ENCODE peak calls at places on chromosomes 3 and 15, in nine cellular contexts. One of them, this sample, is unnamed.

GRCh38 chr3:107284570-107284969 is 92.7 kb upstream of the CCDC54 start:
- DNase-seq in upper lobe of left lung: no peak
- DNase-seq in transverse colon: no peak
- DNase-seq in Panc1: no peak
- DNase-seq in H1: no peak
- DNase-seq in prostate gland: no peak
- DNase-seq in HepG2: no peak
- DNase-seq in HCT116: no peak
- DNase-seq in breast epithelium: no peak
- DNase-seq in this sample: no peak

GRCh38 chr3:53016236-53016635 is 29.6 kb downstream of the SFMBT1 start:
- DNase-seq in H1: no peak
- DNase-seq in transverse colon: no peak
- DNase-seq in Panc1: no peak
- DNase-seq in breast epithelium: no peak
- DNase-seq in upper lobe of left lung: no peak
- DNase-seq in HCT116: no peak
- DNase-seq in prostate gland: no peak
- DNase-seq in HepG2: no peak
- DNase-seq in this sample: no peak

GRCh38 chr15:55914446-55914845 is 79.0 kb downstream of the NEDD4 start:
- DNase-seq in transverse colon: no peak
- DNase-seq in Panc1: no peak
- DNase-seq in prostate gland: no peak
- DNase-seq in upper lobe of left lung: no peak
- DNase-seq in breast epithelium: no peak
- DNase-seq in H1: no peak
- DNase-seq in HCT116: no peak
- DNase-seq in HepG2: no peak
- DNase-seq in this sample: no peak

GRCh38 chr15:37109952-37110630 is 9.7 kb upstream of the MEIS2 start:
- DNase-seq in Panc1: no peak
- DNase-seq in HepG2: no peak
- DNase-seq in upper lobe of left lung: peak
- DNase-seq in H1: peak
- DNase-seq in HCT116: no peak
- DNase-seq in prostate gland: no peak
- DNase-seq in transverse colon: no peak
- DNase-seq in breast epithelium: no peak
- DNase-seq in this sample: no peak

GRCh38 chr15:25173241-25174028 is 218.6 kb downstream of the SNRPN start:
- DNase-seq in HepG2: no peak
- DNase-seq in prostate gland: peak
- DNase-seq in upper lobe of left lung: peak
- DNase-seq in HCT116: no peak
- DNase-seq in transverse colon: no peak
- DNase-seq in Panc1: no peak
- DNase-seq in H1: peak
- DNase-seq in breast epithelium: peak
- DNase-seq in this sample: peak

GRCh38 chr3:79406175-79406574 is 361.6 kb downstream of the ROBO1 start:
- DNase-seq in HepG2: no peak
- DNase-seq in Panc1: no peak
- DNase-seq in transverse colon: no peak
- DNase-seq in H1: peak
- DNase-seq in prostate gland: no peak
- DNase-seq in breast epithelium: no peak
- DNase-seq in HCT116: no peak
- DNase-seq in upper lobe of left lung: no peak
- DNase-seq in this sample: no peak

GRCh38 chr15:70284438-70285214 is 186.9 kb upstream of the TLE3 start:
- DNase-seq in HCT116: no peak
- DNase-seq in transverse colon: no peak
- DNase-seq in upper lobe of left lung: no peak
- DNase-seq in prostate gland: no peak
- DNase-seq in Panc1: no peak
- DNase-seq in HepG2: no peak
- DNase-seq in breast epithelium: peak
- DNase-seq in H1: no peak
- DNase-seq in this sample: peak

GRCh38 chr3:51371943-51372557 is 13.0 kb upstream of the MANF start:
- DNase-seq in upper lobe of left lung: no peak
- DNase-seq in HCT116: peak
- DNase-seq in HepG2: peak
- DNase-seq in Panc1: peak
- DNase-seq in prostate gland: peak
- DNase-seq in transverse colon: peak
- DNase-seq in H1: peak
- DNase-seq in breast epithelium: no peak
- DNase-seq in this sample: peak

GRCh38 chr3:194139085-194139976 is 3.4 kb downstream of the HES1 start:
- DNase-seq in Panc1: no peak
- DNase-seq in transverse colon: no peak
- DNase-seq in HepG2: peak
- DNase-seq in upper lobe of left lung: peak
- DNase-seq in breast epithelium: no peak
- DNase-seq in H1: peak
- DNase-seq in prostate gland: peak
- DNase-seq in HCT116: no peak
- DNase-seq in this sample: no peak

GRCh38 chr15:40278026-40278425 is 4.8 kb downstream of the ANKRD63 start:
- DNase-seq in Panc1: no peak
- DNase-seq in H1: no peak
- DNase-seq in HepG2: no peak
- DNase-seq in breast epithelium: no peak
- DNase-seq in prostate gland: no peak
- DNase-seq in upper lobe of left lung: no peak
- DNase-seq in transverse colon: no peak
- DNase-seq in HCT116: no peak
- DNase-seq in this sample: no peak

GRCh38 chr3:187318819-187319616 is 27.5 kb upstream of the MASP1 start:
- DNase-seq in HepG2: peak
- DNase-seq in HCT116: peak
- DNase-seq in transverse colon: peak
- DNase-seq in H1: peak
- DNase-seq in Panc1: no peak
- DNase-seq in breast epithelium: no peak
- DNase-seq in upper lobe of left lung: no peak
- DNase-seq in prostate gland: no peak
- DNase-seq in this sample: peak

GRCh38 chr15:90826886-90827435 is 41.4 kb upstream of the FURIN start:
- DNase-seq in Panc1: no peak
- DNase-seq in transverse colon: no peak
- DNase-seq in H1: no peak
- DNase-seq in prostate gland: no peak
- DNase-seq in upper lobe of left lung: no peak
- DNase-seq in HepG2: no peak
- DNase-seq in HCT116: no peak
- DNase-seq in breast epithelium: no peak
- DNase-seq in this sample: no peak

GRCh38 chr15:70431854-70432253 is 331.5 kb downstream of the UACA start:
- DNase-seq in H1: no peak
- DNase-seq in upper lobe of left lung: no peak
- DNase-seq in HCT116: no peak
- DNase-seq in breast epithelium: peak
- DNase-seq in transverse colon: no peak
- DNase-seq in prostate gland: no peak
- DNase-seq in HepG2: no peak
- DNase-seq in Panc1: no peak
- DNase-seq in this sample: no peak

GRCh38 chr3:16503191-16503776 is 10.2 kb downstream of the RFTN1 start:
- DNase-seq in HepG2: no peak
- DNase-seq in H1: no peak
- DNase-seq in breast epithelium: no peak
- DNase-seq in upper lobe of left lung: no peak
- DNase-seq in HCT116: no peak
- DNase-seq in Panc1: no peak
- DNase-seq in prostate gland: no peak
- DNase-seq in transverse colon: no peak
- DNase-seq in this sample: no peak
- TF ChIP-seq POLR2AphosphoS5 in HepG2: no peak
- TF ChIP-seq POLR2AphosphoS5 in H1: no peak
- TF ChIP-seq POLR2AphosphoS5 in breast epithelium: no peak
- TF ChIP-seq POLR2AphosphoS5 in upper lobe of left lung: no peak
- TF ChIP-seq POLR2AphosphoS5 in HCT116: no peak
- TF ChIP-seq POLR2AphosphoS5 in Panc1: no peak
- TF ChIP-seq POLR2AphosphoS5 in prostate gland: no peak
- TF ChIP-seq POLR2AphosphoS5 in transverse colon: no peak
- TF ChIP-seq POLR2AphosphoS5 in this sample: no peak

DNA sequence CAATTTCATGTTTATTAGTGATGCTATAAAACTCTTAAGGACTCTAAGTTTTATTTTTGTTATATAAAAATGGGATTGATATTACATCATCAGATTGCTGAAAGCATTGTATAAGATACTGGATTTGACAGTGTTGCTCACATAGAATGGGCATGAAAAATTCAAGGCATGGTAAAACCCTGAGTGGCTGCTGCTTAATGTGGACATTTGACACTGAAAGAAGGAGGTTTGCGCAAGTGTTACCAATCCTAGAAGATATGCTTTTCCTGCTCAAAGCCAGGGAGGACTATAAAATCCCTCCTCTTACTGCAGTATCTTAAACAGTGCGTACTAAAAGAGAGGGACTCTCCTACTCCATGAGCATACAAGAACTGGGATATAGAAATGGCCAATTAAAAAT is 65.8 kb upstream of the PTX3 start:
- DNase-seq in upper lobe of left lung: no peak
- DNase-seq in H1: no peak
- DNase-seq in Panc1: no peak
- DNase-seq in breast epithelium: no peak
- DNase-seq in HCT116: no peak
- DNase-seq in prostate gland: no peak
- DNase-seq in transverse colon: no peak
- DNase-seq in HepG2: no peak
- DNase-seq in this sample: no peak
- TF ChIP-seq POLR2AphosphoS5 in upper lobe of left lung: no peak
- TF ChIP-seq POLR2AphosphoS5 in H1: no peak
- TF ChIP-seq POLR2AphosphoS5 in Panc1: no peak
- TF ChIP-seq POLR2AphosphoS5 in breast epithelium: no peak
- TF ChIP-seq POLR2AphosphoS5 in HCT116: no peak
- TF ChIP-seq POLR2AphosphoS5 in prostate gland: no peak
- TF ChIP-seq POLR2AphosphoS5 in transverse colon: no peak
- TF ChIP-seq POLR2AphosphoS5 in HepG2: no peak
- TF ChIP-seq POLR2AphosphoS5 in this sample: no peak

GRCh38 chr15:67080900-67081431 is 15.6 kb downstream of the SMAD3 start:
- DNase-seq in transverse colon: no peak
- DNase-seq in HepG2: no peak
- DNase-seq in breast epithelium: no peak
- DNase-seq in Panc1: no peak
- DNase-seq in prostate gland: no peak
- DNase-seq in H1: no peak
- DNase-seq in HCT116: no peak
- DNase-seq in upper lobe of left lung: no peak
- DNase-seq in this sample: no peak
- TF ChIP-seq POLR2AphosphoS5 in transverse colon: no peak
- TF ChIP-seq POLR2AphosphoS5 in HepG2: no peak
- TF ChIP-seq POLR2AphosphoS5 in breast epithelium: no peak
- TF ChIP-seq POLR2AphosphoS5 in Panc1: peak
- TF ChIP-seq POLR2AphosphoS5 in prostate gland: no peak
- TF ChIP-seq POLR2AphosphoS5 in H1: no peak
- TF ChIP-seq POLR2AphosphoS5 in HCT116: no peak
- TF ChIP-seq POLR2AphosphoS5 in upper lobe of left lung: no peak
- TF ChIP-seq POLR2AphosphoS5 in this sample: no peak

DNA sequence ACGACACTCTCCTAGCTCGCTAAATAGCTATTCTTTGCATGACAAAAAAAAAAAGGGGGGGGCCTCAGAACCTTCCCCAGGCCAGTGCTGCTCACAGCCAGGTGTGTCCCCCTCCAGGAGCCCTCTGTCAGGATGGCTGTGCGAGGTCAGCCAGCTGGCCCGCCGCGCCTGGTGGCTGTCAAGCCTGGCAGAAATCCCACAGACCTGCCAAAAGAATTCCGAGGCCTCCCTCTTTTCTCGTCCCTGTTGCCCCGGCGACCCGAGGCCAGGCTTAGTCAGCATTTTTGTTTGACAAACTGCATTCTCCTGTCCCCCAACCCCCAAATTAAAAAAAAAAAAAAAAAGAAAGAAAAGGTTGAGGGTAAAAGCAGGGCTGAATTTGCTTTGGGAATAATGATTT is 61.9 kb downstream of the TM4SF4 start:
- DNase-seq in H1: peak
- DNase-seq in HCT116: no peak
- DNase-seq in breast epithelium: peak
- DNase-seq in prostate gland: no peak
- DNase-seq in HepG2: no peak
- DNase-seq in Panc1: no peak
- DNase-seq in upper lobe of left lung: peak
- DNase-seq in transverse colon: peak
- DNase-seq in this sample: no peak
- TF ChIP-seq POLR2AphosphoS5 in H1: no peak
- TF ChIP-seq POLR2AphosphoS5 in HCT116: no peak
- TF ChIP-seq POLR2AphosphoS5 in breast epithelium: no peak
- TF ChIP-seq POLR2AphosphoS5 in prostate gland: no peak
- TF ChIP-seq POLR2AphosphoS5 in HepG2: no peak
- TF ChIP-seq POLR2AphosphoS5 in Panc1: no peak
- TF ChIP-seq POLR2AphosphoS5 in upper lobe of left lung: no peak
- TF ChIP-seq POLR2AphosphoS5 in transverse colon: no peak
- TF ChIP-seq POLR2AphosphoS5 in this sample: no peak